ENCODE peak calls at places on chromosomes 6 and 20, in six cellular contexts. I is astrocyte of the spinal cord, U is choroid plexus epithelial cell, J is MM.1S, H is AG10803, X is prostate gland. R is an unnamed sample.

GRCh38 chr20:38723069-38723981 is 961 bp upstream of the SLC32A1 start:
- DNase-seq in I (no peak), U (peak), J (no peak), H (peak), X (no peak), R (no peak)

GRCh38 chr20:16423311-16424212 is 149.7 kb downstream of the KIF16B start:
- DNase-seq in I (no peak), U (peak), J (no peak), H (no peak), X (no peak), R (no peak)

GRCh38 chr6:98333273-98333672 is 501.1 kb upstream of the POU3F2 start:
- DNase-seq in I (no peak), U (no peak), J (no peak), H (no peak), X (no peak), R (no peak)

GRCh38 chr6:4346659-4347333 is 211.4 kb upstream of the ECI2 start:
- DNase-seq in I (no peak), U (peak), J (no peak), H (no peak), X (no peak), R (no peak)

GRCh38 chr6:82248233-82248735 is 740 bp upstream of the IBTK start:
- DNase-seq in I (peak), U (peak), J (peak), H (peak), X (peak), R (no peak)

GRCh38 chr6:140051521-140052455 is 677.3 kb upstream of the CITED2 start:
- DNase-seq in I (peak), U (peak), J (no peak), H (peak), X (no peak), R (no peak)

GRCh38 chr6:14035448-14035847 is 82.1 kb upstream of the CD83 start:
- DNase-seq in I (peak), U (peak), J (no peak), H (peak), X (no peak), R (no peak)

GRCh38 chr20:5675103-5676091 is 74.8 kb upstream of the SHLD1 start:
- DNase-seq in I (no peak), U (peak), J (no peak), H (peak), X (no peak), R (no peak)

GRCh38 chr20:32535953-32536823 is 48.9 kb downstream of the NOL4L start:
- DNase-seq in I (no peak), U (no peak), J (peak), H (no peak), X (no peak), R (peak)

GRCh38 chr6:3176562-3177355 is 19.4 kb upstream of the TUBB2A start:
- DNase-seq in I (peak), U (peak), J (no peak), H (peak), X (no peak), R (no peak)

GRCh38 chr20:1415667-1416468 is 23.0 kb upstream of the FKBP1A start:
- DNase-seq in I (peak), U (peak), J (no peak), H (peak), X (no peak), R (no peak)

GRCh38 chr6:100099189-100100074 is 105.4 kb upstream of the MCHR2 start:
- DNase-seq in I (peak), U (peak), J (peak), H (no peak), X (no peak), R (no peak)
- TF ChIP-seq CTCF in I (peak), U (peak), J (peak), H (peak), X (peak), R (no peak)

DNA sequence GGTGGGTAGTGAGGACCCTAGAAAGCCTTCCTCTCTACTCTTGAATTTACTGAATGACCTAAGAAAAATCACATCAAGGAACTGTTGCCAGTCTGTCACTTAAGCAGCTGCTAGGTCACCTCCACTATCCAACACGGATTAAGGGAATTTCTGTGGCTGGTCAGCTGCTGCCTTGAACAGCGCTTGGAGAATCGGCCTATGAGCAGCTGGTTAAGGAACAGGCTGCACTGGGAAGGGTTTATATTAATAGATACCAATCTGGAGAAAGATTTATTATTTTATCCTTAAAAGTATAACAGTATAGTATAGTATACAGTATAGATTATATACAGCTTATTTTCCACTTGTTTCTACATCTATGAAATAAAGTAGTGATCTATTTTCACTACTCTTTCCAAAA is 6.5 kb downstream of the PTPRK start:
- DNase-seq in I (no peak), U (no peak), J (no peak), H (no peak), X (no peak), R (no peak)
- H3K4me3 ChIP-seq in I (no peak), U (no peak), J (no peak), H (no peak), X (no peak), R (no peak)

GRCh38 chr6:28606424-28607391 is 81.0 kb downstream of the GPX5 start:
- DNase-seq in I (peak), U (peak), J (no peak), H (peak), X (no peak), R (no peak)
- TF ChIP-seq CTCF in I (peak), U (peak), J (no peak), H (peak), X (no peak), R (peak)

DNA sequence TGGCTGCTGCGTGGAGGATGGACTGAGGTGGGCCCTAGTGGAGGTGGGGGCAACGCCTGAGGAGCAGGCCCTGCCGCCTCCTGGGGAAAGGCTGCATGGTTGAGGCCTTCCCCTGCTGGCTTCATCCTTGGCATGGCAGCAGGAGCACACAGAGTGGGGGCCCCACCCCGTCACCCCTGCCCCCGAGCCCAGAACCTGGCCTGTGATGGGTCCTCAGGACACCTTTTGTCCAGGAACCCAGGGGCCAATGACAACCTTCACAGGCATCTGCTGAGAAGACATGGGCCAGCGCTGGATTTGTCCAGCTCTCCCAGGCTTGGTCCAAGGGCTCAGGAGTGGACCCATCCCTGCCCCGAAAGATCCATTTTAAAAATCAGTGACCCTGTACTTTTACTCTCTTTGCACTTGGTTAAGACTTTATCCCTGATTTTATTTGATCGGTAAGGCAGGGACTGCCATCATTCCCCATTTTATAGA is 575 bp upstream of the SLC17A9 start:
- DNase-seq in I (no peak), U (no peak), J (no peak), H (no peak), X (no peak), R (no peak)
- H3K4me3 ChIP-seq in I (no peak), U (no peak), J (peak), H (peak), X (no peak), R (peak)

GRCh38 chr20:48672324-48672723 is 155.5 kb downstream of the PREX1 start:
- DNase-seq in I (no peak), U (no peak), J (no peak), H (no peak), X (no peak), R (no peak)
- TF ChIP-seq CTCF in I (no peak), U (no peak), J (no peak), H (no peak), X (no peak), R (no peak)

DNA sequence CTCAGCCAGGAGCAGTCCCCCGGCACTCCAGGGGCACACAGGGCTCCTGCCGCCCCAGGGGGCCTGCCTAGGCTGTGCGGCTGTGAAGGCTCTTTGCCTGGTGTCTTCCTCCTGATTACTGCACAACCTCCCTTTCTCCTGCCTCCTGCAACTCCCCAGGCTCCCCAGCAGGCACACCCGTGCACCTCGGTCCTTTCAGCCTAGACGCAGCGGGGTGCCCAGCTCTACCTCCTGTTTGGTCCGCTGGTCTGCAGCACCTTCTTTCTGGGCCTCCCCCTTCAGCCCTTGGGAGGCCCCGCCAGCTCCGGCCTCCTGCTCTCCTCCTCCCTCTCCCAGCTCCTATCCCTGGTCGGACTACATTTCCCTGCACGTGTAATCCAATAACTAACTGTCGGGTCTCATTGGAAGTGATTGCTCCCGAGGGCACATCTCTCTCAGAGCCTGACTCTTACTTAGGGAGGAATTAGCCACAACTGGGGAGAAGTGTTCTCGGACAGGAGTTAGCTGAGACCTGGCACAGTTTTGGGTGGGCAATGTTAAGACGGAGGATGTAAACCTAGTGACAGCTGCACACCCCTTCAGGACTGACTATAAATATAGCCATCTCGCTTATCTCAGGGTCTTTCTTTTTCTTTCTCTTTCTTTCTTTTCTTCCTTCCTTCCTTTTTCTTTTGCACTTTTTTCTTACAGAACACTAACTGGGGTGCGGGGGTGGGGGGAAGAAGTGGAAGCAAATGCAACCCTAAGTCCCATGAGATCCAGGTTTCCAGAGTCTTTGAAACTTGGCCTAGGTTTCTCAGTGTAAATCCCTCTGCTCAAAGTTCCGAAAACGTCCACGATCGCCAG is 1.1 kb upstream of the FOXF2 start:
- DNase-seq in I (no peak), U (peak), J (no peak), H (no peak), X (no peak), R (no peak)
- H3K4me3 ChIP-seq in I (no peak), U (peak), J (no peak), H (peak), X (no peak), R (no peak)

GRCh38 chr6:143501851-143502250 is 9.7 kb downstream of the FUCA2 start:
- DNase-seq in I (no peak), U (no peak), J (no peak), H (peak), X (no peak), R (no peak)
- TF ChIP-seq CTCF in I (no peak), U (peak), J (no peak), H (peak), X (no peak), R (no peak)

DNA sequence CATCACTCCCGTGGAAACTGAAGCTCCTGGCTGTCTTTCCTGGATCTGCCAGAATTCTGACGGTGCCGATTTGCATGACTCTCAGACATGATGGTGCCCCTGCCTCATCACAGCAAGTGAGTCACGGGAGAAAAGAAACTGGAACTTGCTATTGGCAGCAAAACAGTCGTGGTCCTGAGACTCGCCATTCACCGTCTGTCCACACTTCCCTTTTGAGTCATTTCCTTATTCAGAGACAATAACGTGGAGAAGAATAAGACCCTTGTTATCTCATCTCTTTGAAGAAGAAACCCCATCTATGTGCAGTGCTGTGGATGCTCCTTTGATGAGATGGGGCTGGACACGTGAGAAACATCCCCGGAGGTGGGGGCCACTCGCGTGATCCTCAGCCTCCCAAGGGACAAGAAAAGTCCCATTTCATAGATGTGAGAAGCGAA is 4.2 kb downstream of the GPR31 start:
- DNase-seq in I (peak), U (no peak), J (peak), H (peak), X (no peak), R (peak)
- H3K4me3 ChIP-seq in I (peak), U (no peak), J (peak), H (peak), X (no peak), R (peak)

DNA sequence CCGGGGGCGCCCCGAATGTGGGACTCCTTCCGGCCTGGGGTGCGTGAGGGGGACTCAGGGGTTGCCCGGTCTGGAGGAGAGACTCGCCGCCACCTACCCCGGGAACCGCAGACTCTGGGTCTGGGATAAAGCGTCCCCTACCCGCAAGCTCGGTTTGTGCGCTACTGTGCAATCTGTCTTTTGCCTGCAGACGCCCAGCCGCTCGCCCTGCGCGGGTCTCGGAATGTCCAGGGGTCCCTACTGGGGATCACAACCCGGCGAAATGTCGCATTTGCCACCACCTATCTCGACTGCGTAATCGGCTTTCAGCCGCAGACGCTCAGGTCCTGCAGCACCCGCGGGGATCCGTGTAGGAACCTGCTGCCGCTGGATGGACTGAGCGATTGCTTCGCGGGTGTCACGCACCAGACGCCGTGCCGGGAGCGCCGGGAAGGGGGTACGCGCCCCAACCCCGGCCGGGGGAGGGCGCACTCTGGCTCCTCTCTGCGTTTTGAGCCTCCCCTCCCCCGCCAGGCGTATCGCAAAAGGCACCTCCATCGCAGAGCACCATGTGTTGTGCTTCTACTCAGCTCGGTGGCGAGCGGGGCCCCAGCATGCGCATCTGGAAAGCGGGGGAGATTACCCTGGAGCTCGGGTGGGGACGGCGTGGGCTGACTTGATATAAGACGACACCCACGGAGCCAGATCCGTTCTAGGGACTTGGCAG is 824 bp upstream of the PTPRA start:
- DNase-seq in I (peak), U (peak), J (peak), H (peak), X (peak), R (no peak)
- TF ChIP-seq CTCF in I (peak), U (peak), J (peak), H (peak), X (peak), R (peak)

DNA sequence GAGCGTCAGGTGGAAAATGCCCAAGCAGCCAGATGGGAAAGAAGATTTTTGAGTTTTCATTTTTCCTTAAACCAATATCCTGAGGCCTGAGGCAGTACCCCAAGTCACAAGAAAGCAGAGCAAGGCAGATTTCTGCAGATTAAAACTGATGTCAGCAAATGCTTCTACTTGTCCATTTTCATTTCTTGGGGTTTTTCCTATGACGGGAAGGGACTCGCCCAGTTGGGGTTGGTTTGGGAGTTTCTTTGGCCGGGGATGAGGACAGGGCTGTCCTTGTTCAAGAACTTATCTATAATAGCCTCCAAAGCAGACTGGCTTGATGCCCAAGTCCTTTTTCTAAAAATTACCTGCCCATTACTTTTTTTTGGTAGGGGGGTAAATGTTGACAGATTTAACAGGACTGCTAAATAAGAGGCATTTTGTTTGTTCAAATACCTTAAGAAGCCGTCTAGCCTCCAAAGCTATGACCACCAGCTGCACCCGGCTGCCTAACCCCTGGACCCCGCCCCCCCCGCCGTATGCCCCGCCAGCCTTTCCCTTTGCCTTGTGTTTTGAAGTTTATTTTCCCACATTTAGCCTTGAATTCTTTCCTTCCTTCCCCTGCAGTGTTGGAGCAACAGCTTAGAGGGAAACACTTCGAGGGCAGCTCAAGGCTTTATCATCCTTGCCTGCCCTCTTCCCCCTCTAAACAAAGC is 2.5 kb downstream of the KCNK5 start:
- DNase-seq in I (no peak), U (no peak), J (no peak), H (no peak), X (no peak), R (no peak)
- H3K4me3 ChIP-seq in I (no peak), U (no peak), J (no peak), H (no peak), X (no peak), R (no peak)